ENCODE peak calls at places on chromosomes 12 and 14, in six cellular contexts. N is KBM-7, E is frontal cortex, Z is stomach, B is AG04449, K is GM12865. L is an unnamed sample.

GRCh38 chr12:31874961-31875608 is 84.1 kb upstream of the RESF1 start:
- DNase-seq in Z (peak; percentile 55), K (peak; percentile 89), N (peak; percentile 90), B (peak; percentile 33), E (peak; percentile 35), L (peak; percentile 72)

GRCh38 chr14:78170203-78170602 is at the start of gene NRXN3:
- DNase-seq in B (no peak), E (peak; percentile 29), Z (no peak), N (no peak), K (no peak), L (no peak)

GRCh38 chr14:72291908-72292688 is 359.9 kb downstream of the RGS6 start:
- DNase-seq in B (peak; percentile 7), Z (no peak), E (peak; percentile 49), K (peak; percentile 70), N (peak; percentile 63), L (peak; percentile 44)

GRCh38 chr12:48986720-48987291 is 8.7 kb downstream of the WNT1 start:
- DNase-seq in Z (no peak), E (no peak), N (no peak), K (no peak), B (no peak), L (no peak)

GRCh38 chr14:39841088-39841487 is 408.9 kb upstream of the FBXO33 start:
- DNase-seq in K (peak; percentile 51), E (no peak), Z (no peak), B (no peak), N (no peak), L (no peak)

GRCh38 chr12:93591137-93591868 is 18.8 kb downstream of the SOCS2 start:
- DNase-seq in E (peak; percentile 56), B (no peak), N (peak; percentile 97), Z (peak; percentile 70), K (peak; percentile 62), L (peak; percentile 59)

GRCh38 chr14:103679351-103679750 is 35.9 kb downstream of the XRCC3 start:
- DNase-seq in E (no peak), N (peak; percentile 78), B (no peak), Z (peak; percentile 40), K (peak; percentile 82), L (peak; percentile 79)

GRCh38 chr12:56957229-56958052 is at the start of gene RDH16:
- DNase-seq in B (no peak), K (no peak), Z (no peak), E (no peak), N (no peak), L (no peak)

GRCh38 chr14:104290058-104290667 is 151.8 kb downstream of the KIF26A start:
- DNase-seq in B (no peak), Z (no peak), N (no peak), K (no peak), E (no peak), L (no peak)

GRCh38 chr12:11726659-11727058 is 77.2 kb downstream of the ETV6 start:
- DNase-seq in Z (no peak), K (no peak), B (no peak), E (no peak), N (no peak), L (no peak)

L was measured in GM10248.